ENCODE peak calls at places on chromosomes 2 and 18, in six cellular contexts. Y is mesenchymal stem cell, V is IMR-90, O is trophoblast cell, B is H9, X is H1. J is an unnamed sample.

GRCh38 chr18:79395761-79396404 is at the start of gene NFATC1:
- DNase-seq in V (peak), Y (peak), O (peak), B (peak), X (peak), J (peak)

GRCh38 chr2:38697116-38697840 is 31.4 kb downstream of the GALM start:
- DNase-seq in X (no peak), B (no peak), Y (no peak), O (no peak), V (no peak), J (no peak)

GRCh38 chr2:8310557-8311455 is 371.1 kb upstream of the ID2 start:
- DNase-seq in V (no peak), X (no peak), B (peak), O (no peak), Y (no peak), J (no peak)

GRCh38 chr2:11710210-11710609 is 36.2 kb upstream of the LPIN1 start:
- DNase-seq in V (peak), O (no peak), X (no peak), B (no peak), Y (peak), J (no peak)

GRCh38 chr2:236947294-236947693 is 138.4 kb upstream of the COPS8 start:
- DNase-seq in B (no peak), X (no peak), O (no peak), V (no peak), Y (peak), J (no peak)

GRCh38 chr2:8889978-8890377 is 52.6 kb upstream of the KIDINS220 start:
- DNase-seq in B (no peak), X (no peak), O (no peak), Y (peak), V (peak), J (no peak)

GRCh38 chr18:78932281-78932680 is 47.3 kb upstream of the SALL3 start:
- DNase-seq in V (no peak), Y (no peak), B (no peak), O (no peak), X (no peak), J (no peak)

GRCh38 chr2:202099515-202099914 is 26.5 kb downstream of the KIAA2012 start:
- DNase-seq in Y (no peak), X (no peak), O (no peak), B (no peak), V (no peak), J (peak)

GRCh38 chr18:1392046-1392445 is 487.4 kb downstream of the ADCYAP1 start:
- DNase-seq in O (no peak), Y (no peak), X (no peak), B (no peak), V (no peak), J (no peak)

GRCh38 chr18:32922951-32923430 is 150.2 kb upstream of the KLHL14 start:
- DNase-seq in X (no peak), Y (peak), B (no peak), O (no peak), V (no peak), J (no peak)

GRCh38 chr2:158726906-158727592 is 68.1 kb upstream of the DAPL1 start:
- DNase-seq in B (no peak), V (no peak), X (no peak), Y (no peak), O (no peak), J (no peak)

GRCh38 chr18:78640596-78640995 is 339.0 kb upstream of the SALL3 start:
- DNase-seq in B (no peak), Y (no peak), O (no peak), V (no peak), X (no peak), J (no peak)

GRCh38 chr2:1609040-1609439 is 135.3 kb downstream of the PXDN start:
- DNase-seq in X (no peak), Y (no peak), B (no peak), O (no peak), V (no peak), J (no peak)

GRCh38 chr18:33755918-33756590 is 178.0 kb downstream of the ASXL3 start:
- DNase-seq in O (peak), X (no peak), Y (peak), B (no peak), V (peak), J (no peak)

GRCh38 chr2:233113114-233113452 is 52.9 kb downstream of the INPP5D start:
- DNase-seq in V (no peak), Y (no peak), B (no peak), O (no peak), X (no peak), J (no peak)

GRCh38 chr2:60735496-60736250 is 20.4 kb upstream of the PAPOLG start:
- DNase-seq in Y (no peak), O (no peak), B (peak), X (peak), V (no peak), J (peak)

GRCh38 chr2:241613018-241613780 is 23.8 kb downstream of the THAP4 start:
- DNase-seq in B (no peak), V (peak), Y (peak), O (no peak), X (no peak), J (no peak)

GRCh38 chr2:28406276-28407096 is 13.8 kb downstream of the FOSL2 start:
- DNase-seq in Y (peak), V (peak), B (no peak), X (no peak), O (no peak), J (no peak)

GRCh38 chr2:172427990-172428840 is 829 bp downstream of the ITGA6 start:
- DNase-seq in B (peak), O (no peak), Y (peak), V (no peak), X (peak), J (peak)

GRCh38 chr18:31247574-31248199 is 70.3 kb upstream of the DSG1 start:
- DNase-seq in X (no peak), O (no peak), B (no peak), Y (peak), V (peak), J (no peak)

GRCh38 chr2:11155326-11156059 is at the start of gene SLC66A3:
- DNase-seq in Y (peak), X (no peak), O (peak), V (peak), B (no peak), J (peak)

GRCh38 chr2:237773826-237774225 is 24.8 kb upstream of the RBM44 start:
- DNase-seq in V (no peak), O (no peak), X (peak), Y (no peak), B (no peak), J (no peak)

GRCh38 chr18:44778788-44779187 is 98.1 kb downstream of the SETBP1 start:
- DNase-seq in X (no peak), O (no peak), V (no peak), B (no peak), Y (no peak), J (no peak)

GRCh38 chr2:61151434-61151833 is 10.6 kb upstream of the C2orf74 start:
- DNase-seq in O (no peak), X (no peak), Y (peak), B (no peak), V (peak), J (no peak)

GRCh38 chr2:64284751-64285150 is 140.5 kb upstream of the PELI1 start:
- DNase-seq in O (no peak), B (no peak), Y (no peak), X (no peak), V (no peak), J (no peak)

GRCh38 chr18:830315-830901 is 18.4 kb upstream of the YES1 start:
- DNase-seq in Y (peak), V (peak), O (no peak), B (peak), X (no peak), J (no peak)

GRCh38 chr18:40346146-40346545 is 1608.9 kb upstream of the PIK3C3 start:
- DNase-seq in B (no peak), Y (peak), V (peak), X (no peak), O (no peak), J (no peak)

GRCh38 chr2:234204480-234204879 is 154.0 kb downstream of the SPP2 start:
- DNase-seq in V (peak), Y (no peak), B (no peak), X (no peak), O (no peak), J (no peak)

GRCh38 chr2:64485961-64486360 is 32.0 kb downstream of the LGALSL start:
- DNase-seq in O (no peak), Y (peak), X (no peak), B (no peak), V (no peak), J (no peak)

GRCh38 chr2:27379840-27380625 is 501 bp downstream of the ZNF513 start:
- DNase-seq in X (no peak), Y (peak), O (no peak), V (peak), B (peak), J (peak)

GRCh38 chr18:77106331-77106730 is 26.3 kb downstream of the MBP start:
- DNase-seq in X (no peak), V (no peak), B (no peak), O (no peak), Y (no peak), J (no peak)

GRCh38 chr18:8798996-8799395 is 93.6 kb downstream of the MTCL1 start:
- DNase-seq in O (no peak), Y (peak), B (no peak), V (no peak), X (no peak), J (no peak)

GRCh38 chr18:79965119-79965902 is 868 bp downstream of the HSBP1L1 start:
- DNase-seq in O (peak), V (peak), B (peak), Y (peak), X (peak), J (no peak)

GRCh38 chr18:32770181-32770650 is 2.6 kb downstream of the KLHL14 start:
- DNase-seq in Y (peak), O (no peak), B (peak), X (no peak), V (no peak), J (no peak)

GRCh38 chr18:63586966-63587365 is at the start of gene SERPINB13:
- DNase-seq in X (no peak), O (no peak), Y (no peak), V (no peak), B (no peak), J (no peak)

GRCh38 chr2:53317863-53318262 is 449.7 kb upstream of the CHAC2 start:
- DNase-seq in Y (no peak), O (no peak), X (no peak), B (no peak), V (peak), J (no peak)

GRCh38 chr2:150020221-150020620 is 432.6 kb upstream of the MMADHC start:
- DNase-seq in O (no peak), Y (no peak), X (no peak), B (no peak), V (no peak), J (no peak)

GRCh38 chr2:98734157-98734556 is 3.2 kb upstream of the MGAT4A start:
- DNase-seq in O (no peak), V (no peak), B (no peak), Y (no peak), X (no peak), J (no peak)

GRCh38 chr18:5295231-5295920 is at the start of gene ZBTB14:
- DNase-seq in V (peak), B (peak), Y (peak), X (peak), O (peak), J (peak)

GRCh38 chr18:5296706-5297320 is 1.3 kb upstream of the ZBTB14 start:
- DNase-seq in X (peak), B (peak), O (peak), Y (peak), V (peak), J (peak)

GRCh38 chr18:5294618-5295230 is 802 bp downstream of the ZBTB14 start:
- DNase-seq in B (peak), Y (peak), O (peak), V (peak), X (peak), J (peak)

GRCh38 chr18:5297582-5297981 is 2.1 kb upstream of the ZBTB14 start:
- DNase-seq in O (no peak), V (no peak), B (no peak), X (no peak), Y (peak), J (no peak)

GRCh38 chr18:5295981-5296705 is 617 bp upstream of the ZBTB14 start:
- DNase-seq in V (peak), O (peak), B (peak), Y (peak), X (peak), J (peak)
- H3K23ac ChIP-seq in V (peak), O (no peak), B (no peak), Y (no peak), X (no peak), J (peak)

GRCh38 chr2:223043164-223043941 is 8.6 kb upstream of the KCNE4 start:
- DNase-seq in O (no peak), V (no peak), Y (peak), X (no peak), B (no peak), J (no peak)
- H2AFZ ChIP-seq in O (peak), V (peak), Y (no peak), X (no peak), B (no peak), J (peak)

GRCh38 chr2:224405841-224406370 is 4.0 kb upstream of the FAM124B start:
- DNase-seq in X (no peak), O (no peak), V (no peak), B (no peak), Y (no peak), J (no peak)
- H2AK5ac ChIP-seq in X (no peak), O (no peak), V (no peak), B (no peak), Y (no peak), J (no peak)

GRCh38 chr2:180279581-180279980 is 272.5 kb upstream of the CWC22 start:
- DNase-seq in Y (no peak), O (no peak), X (no peak), B (no peak), V (no peak), J (no peak)
- H3K23ac ChIP-seq in Y (no peak), O (no peak), X (no peak), B (no peak), V (no peak), J (no peak)

DNA sequence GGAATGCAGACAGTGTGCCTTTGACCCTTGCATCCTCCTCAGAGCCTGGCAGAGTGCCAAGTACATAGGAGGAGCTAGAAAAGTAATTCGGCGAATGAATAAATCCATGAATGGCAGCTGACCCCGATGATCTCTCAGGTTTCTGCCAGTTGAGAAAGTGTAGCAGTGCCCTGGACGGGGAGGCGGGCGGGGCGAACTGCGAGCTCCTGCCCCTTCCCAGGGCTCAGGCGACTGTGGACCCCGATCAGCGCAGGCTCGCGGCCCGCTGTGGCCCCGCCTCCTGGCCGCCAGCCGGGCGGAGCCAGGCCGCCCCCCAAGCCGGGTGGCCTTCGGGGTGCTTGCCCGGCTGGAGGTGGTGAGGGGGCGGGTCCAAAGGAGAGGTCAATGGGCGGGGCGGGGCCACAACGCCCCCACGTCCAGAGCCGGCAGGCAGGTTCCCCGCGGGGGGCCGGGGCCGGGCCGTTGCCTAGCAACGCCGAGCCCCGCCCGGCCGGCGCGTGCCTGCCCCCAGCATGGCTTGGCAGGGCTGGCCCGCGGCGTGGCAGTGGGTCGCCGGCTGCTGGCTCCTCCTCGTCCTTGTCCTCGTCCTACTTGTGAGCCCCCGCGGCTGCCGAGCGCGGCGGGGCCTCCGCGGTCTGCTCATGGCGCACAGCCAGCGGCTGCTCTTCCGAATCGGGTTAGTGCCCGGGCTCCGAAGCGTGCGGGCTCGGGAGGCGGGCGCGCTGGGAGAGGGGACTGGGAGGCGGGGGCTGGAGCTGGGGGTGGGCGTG is 30.6 kb upstream of the TMBIM1 start:
- DNase-seq in X (peak), Y (peak), B (peak), V (peak), O (peak), J (peak)
- H2AFZ ChIP-seq in X (peak), Y (peak), B (no peak), V (peak), O (peak), J (peak)

GRCh38 chr18:22112215-22112614 is 57.2 kb upstream of the GATA6 start:
- DNase-seq in Y (no peak), V (no peak), O (no peak), B (no peak), X (no peak), J (no peak)

GRCh38 chr18:22109535-22109934 is 59.9 kb upstream of the GATA6 start:
- DNase-seq in X (no peak), Y (no peak), O (no peak), V (no peak), B (no peak), J (no peak)

GRCh38 chr18:22110482-22110924 is 58.9 kb upstream of the GATA6 start:
- DNase-seq in O (no peak), V (no peak), X (no peak), B (no peak), Y (no peak), J (no peak)

GRCh38 chr18:22106536-22107292 is 62.7 kb upstream of the GATA6 start:
- DNase-seq in O (peak), B (no peak), Y (no peak), X (no peak), V (peak), J (no peak)

GRCh38 chr18:22108674-22109073 is 60.7 kb upstream of the GATA6 start:
- DNase-seq in V (no peak), Y (peak), O (no peak), B (peak), X (no peak), J (no peak)
- H2AK5ac ChIP-seq in V (no peak), Y (no peak), O (no peak), B (no peak), X (no peak), J (peak)

DNA sequence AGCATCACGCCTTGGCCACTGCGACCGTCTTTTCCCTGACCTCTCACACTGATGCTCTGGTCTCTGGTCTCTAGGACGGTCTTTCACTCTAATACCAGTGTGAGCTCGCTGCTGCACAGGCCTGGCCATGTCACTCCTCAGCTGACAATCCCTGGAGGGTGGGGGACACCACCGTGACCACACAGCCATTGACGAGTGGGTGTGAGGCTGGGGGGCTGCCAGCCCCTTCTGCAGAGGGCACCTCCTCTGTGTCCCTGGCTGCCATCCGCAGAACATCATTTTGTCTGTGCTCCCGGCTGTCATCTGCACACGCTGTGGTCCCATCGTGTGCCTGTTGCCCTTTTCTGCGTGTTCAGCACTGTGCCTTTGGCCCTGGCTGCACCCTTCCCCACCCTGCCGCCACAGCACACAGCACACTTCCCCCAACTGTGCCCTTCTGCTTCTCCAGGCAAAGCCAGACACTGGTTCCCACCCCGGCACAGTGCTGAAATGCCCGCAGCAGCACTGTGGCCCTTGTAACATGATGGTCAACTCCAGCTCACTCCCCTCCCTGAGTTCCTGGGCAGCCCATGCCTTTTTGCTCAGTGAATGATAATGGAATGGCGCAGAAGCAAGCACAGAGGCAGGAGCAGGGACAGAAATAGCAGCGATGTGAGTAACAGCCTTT is 30.4 kb upstream of the INHBB start:
- DNase-seq in Y (no peak), X (no peak), V (no peak), O (no peak), B (no peak), J (no peak)
- H3K23ac ChIP-seq in Y (peak), X (no peak), V (no peak), O (no peak), B (no peak), J (peak)

DNA sequence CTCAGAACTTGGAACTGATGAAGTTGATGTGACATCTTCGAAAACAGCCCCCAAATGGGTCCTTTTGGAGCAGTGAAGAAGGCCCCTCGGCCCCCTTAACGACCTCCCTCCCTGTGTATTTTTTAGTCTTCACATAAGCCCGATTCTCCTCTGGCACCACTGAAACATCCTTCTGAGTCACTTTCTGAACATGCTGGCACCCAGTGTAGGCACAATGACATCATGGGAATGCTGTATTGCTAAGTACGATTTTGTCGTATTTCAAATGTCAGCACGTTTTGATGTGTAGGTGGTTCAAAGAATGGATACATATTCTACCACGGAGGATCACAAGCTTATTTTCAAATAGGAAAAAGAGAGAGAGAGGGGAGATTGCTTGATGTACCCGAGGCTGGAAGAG is 111.7 kb upstream of the RIOK3 start:
- DNase-seq in V (peak), B (no peak), X (no peak), Y (no peak), O (peak), J (no peak)
- H2AFZ ChIP-seq in V (no peak), B (no peak), X (no peak), Y (no peak), O (no peak), J (no peak)